ENCODE peak calls at places on chromosomes 13 and 19, in eight cellular contexts. F is Peyer's patch; N is adrenal gland; G is CD8-positive, alpha-beta T cell; X is mucosa of descending colon; P is astrocyte; H is kidney epithelial cell; K is neural progenitor cell. A is an unnamed sample. For H3K36me3, the result is how much of the 10 kb centered on the place peaks cover.

GRCh38 chr13:98478134-98479129 is 98.5 kb downstream of the STK24 start:
- DNase-seq in N (no peak), G (no peak), F (peak), H (peak), K (peak), P (peak), X (no peak), A (peak)

GRCh38 chr19:41531438-41532311 is 44.3 kb upstream of the CEACAM21 start:
- DNase-seq in X (peak), K (no peak), H (no peak), F (peak), P (no peak), G (peak), N (peak), A (peak)

GRCh38 chr13:25171517-25172302 is at the start of gene AMER2:
- DNase-seq in N (peak), G (no peak), K (peak), X (no peak), P (peak), F (no peak), H (no peak), A (no peak)

GRCh38 chr19:3669134-3669436 is 31.2 kb downstream of the PIP5K1C start:
- DNase-seq in K (no peak), N (no peak), G (no peak), H (no peak), F (no peak), P (no peak), X (no peak), A (no peak)

GRCh38 chr13:40644838-40645620 is 21.4 kb downstream of the FOXO1 start:
- DNase-seq in K (peak), F (no peak), G (no peak), H (no peak), N (no peak), P (no peak), X (no peak), A (peak)

GRCh38 chr13:40389081-40389641 is 277.3 kb downstream of the FOXO1 start:
- DNase-seq in F (peak), K (no peak), H (no peak), N (no peak), G (peak), P (no peak), X (no peak), A (peak)

GRCh38 chr13:50934735-50935419 is 25.3 kb downstream of the RNASEH2B start:
- DNase-seq in X (no peak), K (no peak), P (no peak), H (no peak), N (no peak), F (no peak), G (no peak), A (no peak)

GRCh38 chr13:111967572-111968201 is 99.3 kb upstream of the SOX1 start:
- DNase-seq in K (no peak), G (no peak), P (no peak), N (no peak), F (no peak), X (no peak), H (no peak), A (no peak)

GRCh38 chr13:48644951-48645350 is 8.8 kb upstream of the CYSLTR2 start:
- DNase-seq in F (no peak), H (no peak), K (no peak), X (no peak), N (no peak), G (no peak), P (no peak), A (no peak)

GRCh38 chr13:31982540-31982939 is 49.0 kb upstream of the FRY start:
- DNase-seq in H (peak), N (peak), F (no peak), X (no peak), K (no peak), G (no peak), P (peak), A (no peak)

GRCh38 chr13:35716186-35716585 is 239.7 kb upstream of the MAB21L1 start:
- DNase-seq in H (no peak), P (peak), X (no peak), G (no peak), F (no peak), K (no peak), N (no peak), A (no peak)

GRCh38 chr13:21849323-21849722 is 178.4 kb downstream of the FGF9 start:
- DNase-seq in G (no peak), X (no peak), H (no peak), N (peak), P (no peak), K (peak), F (no peak), A (peak)

GRCh38 chr13:20566424-20566916 is 487 bp upstream of the IFT88 start:
- DNase-seq in H (peak), K (no peak), N (peak), X (no peak), F (no peak), G (no peak), P (peak), A (no peak)

GRCh38 chr19:46591254-46591653 is 9.9 kb upstream of the CALM3 start:
- DNase-seq in F (no peak), G (no peak), X (no peak), N (no peak), K (no peak), P (no peak), H (no peak), A (no peak)

GRCh38 chr19:29429021-29429420 is 96.8 kb upstream of the VSTM2B start:
- DNase-seq in K (no peak), G (no peak), F (no peak), H (no peak), P (no peak), X (no peak), N (no peak), A (no peak)

GRCh38 chr19:6730153-6730804 is 7.1 kb downstream of the GPR108 start:
- DNase-seq in K (peak), X (peak), F (peak), G (no peak), H (no peak), N (peak), P (no peak), A (peak)

GRCh38 chr19:11020423-11020822 is 59.6 kb downstream of the SMARCA4 start:
- DNase-seq in X (no peak), F (no peak), P (no peak), N (no peak), K (no peak), G (no peak), H (no peak), A (no peak)

GRCh38 chr13:91031508-91031907 is 316.0 kb upstream of the MIR17HG start:
- DNase-seq in N (no peak), P (no peak), F (no peak), G (no peak), X (no peak), H (no peak), K (no peak), A (no peak)

GRCh38 chr13:76764429-76764828 is 121.8 kb downstream of the KCTD12 start:
- DNase-seq in P (no peak), H (no peak), G (no peak), F (no peak), X (peak), K (no peak), N (peak), A (no peak)

GRCh38 chr13:97855570-97855970 is 97.9 kb upstream of the IPO5 start:
- DNase-seq in F (no peak), P (peak), K (peak), H (peak), N (peak), G (no peak), X (no peak), A (peak)

GRCh38 chr13:85828094-85828684 is 29.0 kb upstream of the SLITRK6 start:
- DNase-seq in H (no peak), N (no peak), G (no peak), P (peak), F (no peak), K (peak), X (no peak), A (peak)

GRCh38 chr13:66665991-66666390 is 564.1 kb downstream of the PCDH9 start:
- DNase-seq in N (peak), K (peak), X (no peak), P (peak), G (no peak), H (peak), F (no peak), A (no peak)

GRCh38 chr13:27665333-27665732 is 43.6 kb downstream of the POLR1D start:
- DNase-seq in N (no peak), K (peak), X (no peak), P (no peak), F (no peak), H (no peak), G (no peak), A (no peak)

GRCh38 chr19:11166281-11167142 is 10.9 kb upstream of the SPC24 start:
- DNase-seq in F (no peak), K (no peak), G (no peak), P (no peak), X (peak), N (no peak), H (no peak), A (no peak)

GRCh38 chr19:48842744-48843162 is 6.5 kb upstream of the HSD17B14 start:
- DNase-seq in H (no peak), X (no peak), P (peak), G (no peak), F (peak), K (peak), N (no peak), A (peak)

GRCh38 chr13:81990652-81991051 is 1649.7 kb upstream of the SPRY2 start:
- DNase-seq in K (peak), X (no peak), G (no peak), H (no peak), N (no peak), P (no peak), F (no peak), A (no peak)

GRCh38 chr13:33250594-33250993 is 35.0 kb downstream of the STARD13 start:
- DNase-seq in N (no peak), G (no peak), P (no peak), F (no peak), H (no peak), K (no peak), X (no peak), A (no peak)

GRCh38 chr19:51195316-51195586 is 29.6 kb upstream of the CD33 start:
- DNase-seq in G (no peak), K (no peak), N (no peak), X (no peak), H (no peak), P (no peak), F (no peak), A (no peak)
- H3K36me3 ChIP-seq in G (under half), K (under half), N (under half), X (under half), H (under half), P (under half), F (under half), A (under half)

DNA sequence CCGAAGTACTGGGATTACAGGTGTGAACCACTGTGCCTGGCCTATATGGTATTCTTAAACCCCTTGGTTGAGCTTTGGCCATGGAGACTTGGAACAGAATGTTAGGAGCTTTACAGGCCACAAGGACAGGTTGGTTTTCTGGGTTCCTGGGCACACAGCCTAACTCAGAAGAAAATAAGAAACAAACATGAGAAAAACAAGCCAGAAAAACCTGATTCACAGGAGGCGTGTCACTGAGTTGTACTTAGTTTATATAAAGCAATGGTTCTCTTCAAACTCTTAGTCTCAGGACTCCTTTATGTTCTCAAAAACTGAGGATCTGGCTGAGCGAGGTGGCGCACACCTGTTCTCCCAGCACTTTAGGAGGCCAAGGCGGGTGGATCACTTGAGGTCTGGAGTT is 125.1 kb upstream of the SPATA13 start:
- DNase-seq in N (no peak), K (no peak), G (no peak), F (no peak), H (no peak), P (no peak), X (no peak), A (no peak)
- TF ChIP-seq CTCF in N (no peak), K (no peak), G (no peak), F (no peak), H (no peak), P (no peak), X (no peak), A (no peak)

GRCh38 chr19:18477974-18478373 is 40.0 kb upstream of the ISYNA1 start:
- DNase-seq in N (no peak), H (no peak), P (no peak), F (no peak), X (no peak), K (no peak), G (no peak), A (no peak)
- H3K36me3 ChIP-seq in N (under half), H (under half), P (under half), F (under half), X (under half), K (under half), G (under half), A (under half)

DNA sequence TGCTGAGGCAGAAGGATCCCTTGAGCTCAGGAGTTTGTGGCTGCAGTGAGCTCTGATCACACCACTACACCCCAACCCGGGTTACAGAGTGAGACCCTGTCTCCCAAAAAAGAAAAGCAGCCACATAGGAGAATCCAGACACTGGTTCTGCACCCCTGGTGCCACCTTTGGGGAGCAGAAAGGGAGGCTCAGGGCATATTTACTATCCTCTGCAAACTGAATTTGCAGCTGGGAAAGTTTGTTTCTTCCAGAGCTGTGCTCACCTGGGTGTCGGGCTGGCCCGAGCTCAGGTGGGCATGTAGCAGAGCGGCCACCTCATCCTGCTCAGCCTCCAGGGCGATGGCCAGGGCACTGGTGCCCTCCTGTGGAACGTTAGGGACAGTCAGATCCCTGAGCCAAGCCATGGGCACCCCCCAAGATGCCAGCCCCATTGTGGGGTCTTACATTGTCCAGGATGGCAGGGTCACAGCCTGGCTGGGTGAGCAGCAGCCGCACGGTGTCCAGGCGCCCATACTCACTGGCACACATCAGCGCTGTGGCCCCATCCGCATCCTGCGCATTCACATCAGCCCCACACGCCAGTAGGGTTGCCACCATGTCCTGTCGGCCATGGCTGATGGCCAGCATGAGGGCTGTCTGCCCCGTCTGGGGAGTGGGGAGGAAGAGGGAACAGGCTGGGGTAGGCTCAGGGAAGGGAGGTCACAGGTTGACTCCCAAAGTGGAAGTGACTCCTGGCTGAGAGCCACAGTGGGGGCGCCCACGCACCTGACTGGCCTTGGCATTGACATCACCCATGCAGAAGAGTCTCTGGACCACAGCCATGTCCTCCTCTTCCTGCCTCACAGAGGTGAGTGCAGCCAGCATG is 3.1 kb downstream of the RPS28 start:
- DNase-seq in P (no peak), H (no peak), F (no peak), N (no peak), G (no peak), K (no peak), X (peak), A (peak)
- TF ChIP-seq CTCF in P (no peak), H (no peak), F (no peak), N (no peak), G (no peak), K (peak), X (no peak), A (peak)

GRCh38 chr13:60121288-60121687 is 42.4 kb downstream of the DIAPH3 start:
- DNase-seq in N (no peak), X (no peak), G (no peak), P (no peak), H (no peak), F (no peak), K (no peak), A (no peak)
- H3K36me3 ChIP-seq in N (under half), X (under half), G (under half), P (under half), H (under half), F (under half), K (under half), A (under half)

DNA sequence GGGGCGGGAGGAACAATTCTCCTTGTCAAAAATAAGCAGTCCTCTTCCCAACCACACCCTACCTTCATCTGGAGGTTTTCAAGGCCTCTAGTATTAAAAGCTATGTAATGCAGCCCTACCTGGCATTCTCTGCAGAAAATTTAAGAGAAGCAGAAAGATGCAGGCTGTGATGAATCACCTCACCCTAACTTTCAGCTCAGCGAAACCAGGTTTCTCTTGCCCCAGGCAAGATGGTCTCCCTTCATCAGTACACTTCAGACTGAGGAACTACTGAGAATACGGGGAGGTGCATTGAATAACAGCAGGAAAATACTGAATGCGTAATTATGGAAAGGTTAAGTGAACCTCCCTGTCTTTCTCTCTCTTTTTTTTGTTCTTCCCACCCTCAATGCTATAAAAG is 437.6 kb upstream of the KLF12 start:
- DNase-seq in P (no peak), K (no peak), H (no peak), X (no peak), G (no peak), F (no peak), N (no peak), A (no peak)
- TF ChIP-seq CTCF in P (no peak), K (no peak), H (no peak), X (no peak), G (no peak), F (no peak), N (no peak), A (no peak)

GRCh38 chr19:18444513-18444912 is 6.6 kb upstream of the ISYNA1 start:
- DNase-seq in F (no peak), K (no peak), G (no peak), N (no peak), X (no peak), H (no peak), P (no peak), A (no peak)

GRCh38 chr19:18445252-18445948 is 7.5 kb upstream of the ISYNA1 start:
- DNase-seq in N (no peak), F (no peak), X (no peak), H (no peak), K (no peak), G (no peak), P (no peak), A (no peak)

GRCh38 chr19:18443406-18443805 is 5.5 kb upstream of the ISYNA1 start:
- DNase-seq in N (no peak), P (no peak), X (no peak), F (no peak), H (no peak), G (no peak), K (no peak), A (no peak)

GRCh38 chr19:18442941-18443340 is 5.0 kb upstream of the ISYNA1 start:
- DNase-seq in N (no peak), G (no peak), K (no peak), X (no peak), F (no peak), H (no peak), P (no peak), A (no peak)

GRCh38 chr19:18443831-18444230 is 5.9 kb upstream of the ISYNA1 start:
- DNase-seq in H (no peak), K (no peak), N (no peak), F (no peak), P (no peak), G (no peak), X (no peak), A (no peak)
- H3K36me3 ChIP-seq in H (under half), K (under half), N (under half), F (under half), P (under half), G (under half), X (under half), A (under half)

GRCh38 chr13:45464141-45464686 is 525 bp upstream of the COG3 start:
- DNase-seq in K (no peak), P (no peak), X (peak), N (no peak), G (no peak), F (no peak), H (no peak), A (no peak)
- TF ChIP-seq CTCF in K (no peak), P (no peak), X (no peak), N (peak), G (peak), F (no peak), H (peak), A (peak)

DNA sequence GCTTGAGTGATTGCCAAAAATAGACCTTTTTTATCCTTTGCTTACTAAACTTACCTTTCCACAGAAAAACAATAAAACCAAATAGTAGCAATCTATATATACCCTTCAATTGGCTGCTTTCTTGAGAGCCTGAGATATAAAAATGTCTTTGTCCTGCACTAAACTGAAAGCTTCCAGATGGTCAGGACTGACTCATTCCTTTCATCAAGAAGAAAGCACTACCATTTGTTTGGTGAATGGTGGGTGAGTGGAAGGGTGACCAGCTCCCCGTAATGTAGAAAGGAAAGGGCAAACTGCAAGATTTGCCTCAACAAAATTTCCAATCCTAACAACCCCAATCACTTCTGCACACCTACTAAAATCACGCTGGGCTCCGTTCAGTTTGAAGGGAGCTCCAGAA is 67.8 kb downstream of the SACS start:
- DNase-seq in G (no peak), P (peak), K (no peak), F (no peak), H (no peak), X (no peak), N (no peak), A (no peak)
- H3K36me3 ChIP-seq in G (under half), P (half or more), K (under half), F (under half), H (under half), X (under half), N (under half), A (half or more)